ENCODE peak calls at places on chromosomes 5 and 9, in seven cellular contexts. One of them, this sample, is unnamed.

GRCh38 chr9:76603448-76603895 is 144.5 kb downstream of the GCNT1 start:
- DNase-seq in renal cortical epithelial cell: peak
- DNase-seq in GM04504: no peak
- DNase-seq in cardiac septum: no peak
- DNase-seq in fibroblast of lung: peak
- DNase-seq in Right ventricle myocardium superior: no peak
- DNase-seq in germinal center: no peak
- DNase-seq in this sample: no peak

GRCh38 chr5:141848771-141849370 is 29.3 kb downstream of the PCDH1 start:
- DNase-seq in renal cortical epithelial cell: peak
- DNase-seq in GM04504: no peak
- DNase-seq in cardiac septum: no peak
- DNase-seq in fibroblast of lung: peak
- DNase-seq in Right ventricle myocardium superior: peak
- DNase-seq in germinal center: no peak
- DNase-seq in this sample: no peak

GRCh38 chr5:77709993-77710392 is 66.1 kb downstream of the TBCA start:
- DNase-seq in renal cortical epithelial cell: peak
- DNase-seq in GM04504: no peak
- DNase-seq in cardiac septum: no peak
- DNase-seq in fibroblast of lung: no peak
- DNase-seq in Right ventricle myocardium superior: no peak
- DNase-seq in germinal center: no peak
- DNase-seq in this sample: no peak

GRCh38 chr5:56479701-56480304 is 246.7 kb upstream of the ANKRD55 start:
- DNase-seq in renal cortical epithelial cell: no peak
- DNase-seq in GM04504: no peak
- DNase-seq in cardiac septum: no peak
- DNase-seq in fibroblast of lung: no peak
- DNase-seq in Right ventricle myocardium superior: no peak
- DNase-seq in germinal center: peak
- DNase-seq in this sample: no peak

GRCh38 chr5:42851441-42851840 is 39.7 kb upstream of the SELENOP start:
- DNase-seq in renal cortical epithelial cell: peak
- DNase-seq in GM04504: no peak
- DNase-seq in cardiac septum: no peak
- DNase-seq in fibroblast of lung: no peak
- DNase-seq in Right ventricle myocardium superior: no peak
- DNase-seq in germinal center: no peak
- DNase-seq in this sample: no peak

GRCh38 chr5:67163231-67163756 is 33.3 kb downstream of the CD180 start:
- DNase-seq in renal cortical epithelial cell: no peak
- DNase-seq in GM04504: no peak
- DNase-seq in cardiac septum: no peak
- DNase-seq in fibroblast of lung: no peak
- DNase-seq in Right ventricle myocardium superior: no peak
- DNase-seq in germinal center: no peak
- DNase-seq in this sample: no peak

GRCh38 chr9:22171691-22172090 is 162.6 kb upstream of the CDKN2B start:
- DNase-seq in renal cortical epithelial cell: no peak
- DNase-seq in GM04504: no peak
- DNase-seq in cardiac septum: no peak
- DNase-seq in fibroblast of lung: no peak
- DNase-seq in Right ventricle myocardium superior: no peak
- DNase-seq in germinal center: no peak
- DNase-seq in this sample: no peak

GRCh38 chr5:114940709-114941108 is 229.0 kb downstream of the TRIM36 start:
- DNase-seq in renal cortical epithelial cell: no peak
- DNase-seq in GM04504: no peak
- DNase-seq in cardiac septum: no peak
- DNase-seq in fibroblast of lung: no peak
- DNase-seq in Right ventricle myocardium superior: no peak
- DNase-seq in germinal center: no peak
- DNase-seq in this sample: no peak

GRCh38 chr9:107548298-107549142 is 59.0 kb upstream of the KLF4 start:
- DNase-seq in renal cortical epithelial cell: peak
- DNase-seq in GM04504: peak
- DNase-seq in cardiac septum: no peak
- DNase-seq in fibroblast of lung: peak
- DNase-seq in Right ventricle myocardium superior: no peak
- DNase-seq in germinal center: no peak
- DNase-seq in this sample: peak

GRCh38 chr9:2478421-2478820 is 143.2 kb upstream of the VLDLR start:
- DNase-seq in renal cortical epithelial cell: no peak
- DNase-seq in GM04504: no peak
- DNase-seq in cardiac septum: no peak
- DNase-seq in fibroblast of lung: no peak
- DNase-seq in Right ventricle myocardium superior: no peak
- DNase-seq in germinal center: no peak
- DNase-seq in this sample: no peak

GRCh38 chr9:129412814-129413536 is 207.9 kb downstream of the C9orf50 start:
- DNase-seq in renal cortical epithelial cell: peak
- DNase-seq in GM04504: peak
- DNase-seq in cardiac septum: peak
- DNase-seq in fibroblast of lung: peak
- DNase-seq in Right ventricle myocardium superior: peak
- DNase-seq in germinal center: no peak
- DNase-seq in this sample: no peak

GRCh38 chr5:178326054-178326715 is 93.6 kb upstream of the PHYKPL start:
- DNase-seq in renal cortical epithelial cell: no peak
- DNase-seq in GM04504: no peak
- DNase-seq in cardiac septum: no peak
- DNase-seq in fibroblast of lung: peak
- DNase-seq in Right ventricle myocardium superior: peak
- DNase-seq in germinal center: no peak
- DNase-seq in this sample: no peak

This sample was measured in amygdala.